ENCODE peak calls at places on chromosomes 13 and 19, in ten cellular contexts. C is CD4-positive, CD25-positive, alpha-beta regulatory T cell; I is body of pancreas; T is tibial nerve; D is thoracic aorta; X is uterus; H is endodermal cell; U is psoas muscle; J is aorta; K is tibial artery. A is an unnamed sample.

GRCh38 chr19:19525611-19526380 is 2.9 kb upstream of the YJEFN3 start:
- DNase-seq in C (no peak), I (no peak), T (no peak), D (no peak), X (no peak), H (no peak), U (no peak), J (no peak), K (no peak), A (no peak)

GRCh38 chr19:39737351-39737750 is 478 bp downstream of the CLC start:
- DNase-seq in C (peak), I (no peak), T (no peak), D (no peak), X (no peak), H (no peak), U (no peak), J (no peak), K (no peak), A (no peak)

GRCh38 chr19:14383898-14384669 is 2.8 kb downstream of the ADGRE5 start:
- DNase-seq in C (peak), I (peak), T (no peak), D (no peak), X (peak), H (no peak), U (no peak), J (no peak), K (peak), A (no peak)

GRCh38 chr13:106533940-106534843 is 1.3 kb downstream of the EFNB2 start:
- DNase-seq in C (peak), I (peak), T (no peak), D (no peak), X (peak), H (peak), U (peak), J (peak), K (peak), A (no peak)

GRCh38 chr13:42394361-42395065 is 122.6 kb downstream of the AKAP11 start:
- DNase-seq in C (peak), I (no peak), T (no peak), D (no peak), X (no peak), H (no peak), U (no peak), J (no peak), K (no peak), A (peak)

GRCh38 chr19:46821512-46822359 is 28.9 kb downstream of the AP2S1 start:
- DNase-seq in C (peak), I (no peak), T (no peak), D (no peak), X (no peak), H (peak), U (no peak), J (no peak), K (no peak), A (peak)

GRCh38 chr13:106104281-106104901 is 431.1 kb downstream of the EFNB2 start:
- DNase-seq in C (no peak), I (no peak), T (no peak), D (no peak), X (no peak), H (no peak), U (no peak), J (no peak), K (no peak), A (no peak)

GRCh38 chr19:29467824-29468401 is 57.9 kb upstream of the VSTM2B start:
- DNase-seq in C (peak), I (no peak), T (no peak), D (no peak), X (no peak), H (peak), U (no peak), J (no peak), K (no peak), A (peak)

GRCh38 chr13:32986552-32986951 is 29.7 kb upstream of the KL start:
- DNase-seq in C (no peak), I (no peak), T (no peak), D (no peak), X (no peak), H (no peak), U (no peak), J (no peak), K (peak), A (no peak)

GRCh38 chr19:33279430-33280350 is 22.6 kb downstream of the CEBPA start:
- DNase-seq in C (no peak), I (no peak), T (no peak), D (no peak), X (no peak), H (no peak), U (no peak), J (no peak), K (no peak), A (no peak)

GRCh38 chr13:109744512-109745051 is 41.8 kb downstream of the IRS2 start:
- DNase-seq in C (no peak), I (peak), T (no peak), D (no peak), X (peak), H (peak), U (peak), J (no peak), K (no peak), A (no peak)

DNA sequence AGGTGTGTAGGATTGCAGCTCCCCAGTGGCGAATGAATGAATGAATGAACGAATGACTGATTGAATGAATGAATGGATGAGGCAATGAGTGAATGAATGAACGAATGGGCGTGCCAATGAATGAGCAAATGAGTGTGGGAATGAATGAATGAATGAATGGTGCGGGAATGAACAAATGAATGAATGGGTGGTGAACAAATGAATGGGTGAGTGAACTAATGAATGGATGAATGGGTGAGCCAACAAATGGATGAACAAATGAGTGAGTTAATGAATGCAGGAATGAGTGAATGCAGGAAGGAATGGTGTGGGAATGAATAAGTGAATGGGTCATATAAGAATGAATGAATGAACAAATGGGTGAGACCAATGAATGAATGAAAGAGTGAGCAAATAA is 14.7 kb downstream of the ANKRD24 start:
- DNase-seq in C (no peak), I (no peak), T (no peak), D (no peak), X (no peak), H (no peak), U (no peak), J (no peak), K (no peak), A (no peak)
- H3K4me3 ChIP-seq in C (no peak), I (no peak), T (no peak), D (no peak), X (no peak), H (no peak), U (no peak), J (no peak), K (no peak), A (no peak)

GRCh38 chr19:15551183-15552004 is 43.1 kb downstream of the CYP4F22 start:
- DNase-seq in C (peak), I (peak), T (no peak), D (no peak), X (peak), H (peak), U (no peak), J (peak), K (no peak), A (peak)
- H3K4me3 ChIP-seq in C (peak), I (no peak), T (no peak), D (peak), X (peak), H (no peak), U (peak), J (no peak), K (peak), A (peak)

GRCh38 chr19:11887618-11888531 is at the start of gene ZNF69:
- DNase-seq in C (peak), I (peak), T (peak), D (peak), X (peak), H (peak), U (peak), J (peak), K (peak), A (no peak)

GRCh38 chr19:11887247-11887617 is 350 bp upstream of the ZNF69 start:
- DNase-seq in C (no peak), I (no peak), T (no peak), D (no peak), X (no peak), H (no peak), U (no peak), J (no peak), K (no peak), A (no peak)

GRCh38 chr19:11894851-11895250 is 7.3 kb downstream of the ZNF69 start:
- DNase-seq in C (no peak), I (no peak), T (no peak), D (no peak), X (no peak), H (no peak), U (no peak), J (no peak), K (no peak), A (no peak)

GRCh38 chr19:11890634-11891033 is 3.1 kb downstream of the ZNF69 start:
- DNase-seq in C (no peak), I (no peak), T (no peak), D (no peak), X (no peak), H (no peak), U (no peak), J (no peak), K (no peak), A (no peak)
- H3K4me3 ChIP-seq in C (no peak), I (no peak), T (no peak), D (no peak), X (no peak), H (peak), U (no peak), J (no peak), K (no peak), A (no peak)

DNA sequence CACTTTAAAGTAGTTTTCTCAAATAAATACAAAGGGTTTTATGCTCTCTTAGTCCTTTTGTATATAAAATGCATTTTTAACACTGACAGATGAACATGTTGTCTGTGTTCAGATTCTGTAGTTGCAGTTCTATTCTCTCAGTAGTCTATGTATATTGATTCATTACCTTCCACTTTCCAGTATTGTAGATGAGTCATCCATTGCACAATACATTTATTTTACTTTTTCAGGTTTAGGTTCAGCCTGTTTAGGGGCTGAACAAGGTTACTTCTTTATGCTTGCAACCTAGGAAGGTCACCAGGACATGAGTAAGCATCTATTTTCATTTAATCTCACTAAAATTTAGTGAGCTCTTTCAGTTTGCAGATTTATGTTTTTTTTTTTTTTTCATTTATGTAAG is 173.6 kb downstream of the NALCN start:
- DNase-seq in C (no peak), I (no peak), T (no peak), D (no peak), X (no peak), H (no peak), U (no peak), J (no peak), K (no peak), A (no peak)
- H3K4me3 ChIP-seq in C (no peak), I (no peak), T (no peak), D (no peak), X (no peak), H (no peak), U (no peak), J (no peak), K (no peak), A (no peak)

GRCh38 chr13:114043421-114044053 is 69.7 kb upstream of the C13orf46 start:
- DNase-seq in C (peak), I (peak), T (peak), D (no peak), X (peak), H (peak), U (peak), J (no peak), K (peak), A (peak)
- H3K4me3 ChIP-seq in C (no peak), I (no peak), T (no peak), D (no peak), X (no peak), H (no peak), U (no peak), J (no peak), K (no peak), A (no peak)

DNA sequence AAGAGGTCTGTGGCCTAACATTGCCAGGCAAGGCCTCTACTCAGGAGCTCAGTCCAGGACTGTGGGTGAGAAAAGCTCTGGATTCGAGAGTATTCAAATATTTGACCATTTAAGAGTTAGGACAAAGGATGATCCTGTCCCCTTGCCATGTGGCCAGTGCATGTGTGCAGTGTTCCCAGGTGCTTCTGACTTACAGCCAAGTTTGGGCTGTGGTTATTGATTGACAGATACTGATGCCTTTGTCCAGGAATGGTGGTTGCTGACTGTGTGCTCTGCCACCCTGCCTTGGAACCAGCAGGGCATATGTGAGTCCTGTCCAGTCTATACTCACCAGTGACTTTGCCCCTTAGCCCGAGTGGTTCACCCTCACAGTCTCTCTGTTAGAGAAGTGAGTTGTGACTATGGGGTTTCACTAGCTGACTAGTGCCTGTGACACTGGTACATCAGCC is 51.9 kb downstream of the GARRE1 start:
- DNase-seq in C (no peak), I (peak), T (no peak), D (no peak), X (no peak), H (no peak), U (no peak), J (no peak), K (no peak), A (no peak)
- H3K4me3 ChIP-seq in C (no peak), I (no peak), T (no peak), D (no peak), X (no peak), H (no peak), U (no peak), J (no peak), K (no peak), A (no peak)

DNA sequence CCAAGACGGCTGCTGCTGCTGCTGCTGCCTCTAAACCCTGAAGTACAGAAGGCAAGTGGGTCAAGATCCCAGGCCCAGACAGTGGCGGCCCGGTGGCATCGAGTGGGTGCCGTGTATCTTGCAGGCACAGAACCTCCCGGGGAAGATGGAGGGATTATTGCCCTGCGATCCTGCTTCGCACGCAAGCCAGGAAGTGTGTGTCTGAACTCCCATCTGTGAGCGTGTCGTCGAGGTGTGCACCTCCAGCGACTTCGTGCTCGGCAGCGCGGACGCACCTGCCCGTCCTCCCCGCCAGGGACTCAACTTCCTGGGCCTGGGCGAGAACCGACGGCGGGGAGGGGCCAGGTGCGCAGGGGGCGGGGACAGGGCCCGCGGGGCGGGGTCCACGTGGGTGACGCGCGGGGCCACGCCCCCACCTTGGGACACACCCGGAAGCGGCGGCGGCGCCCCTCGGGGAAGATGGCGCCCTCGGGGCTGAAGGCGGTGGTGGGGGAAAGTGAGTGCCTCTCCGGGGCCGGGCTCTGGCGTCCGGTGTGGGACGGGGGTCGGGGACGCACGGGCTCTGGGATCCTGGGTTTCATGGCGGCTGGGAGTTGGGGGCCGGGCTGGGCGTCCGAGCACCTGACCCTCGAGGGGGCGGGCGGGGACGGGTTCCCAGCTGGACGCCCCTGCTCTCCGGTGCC is at the start of gene STXBP2:
- DNase-seq in C (peak), I (peak), T (no peak), D (no peak), X (peak), H (peak), U (peak), J (peak), K (peak), A (peak)
- H3K4me3 ChIP-seq in C (peak), I (peak), T (peak), D (peak), X (peak), H (peak), U (peak), J (no peak), K (peak), A (peak)

GRCh38 chr13:29924951-29925350 is 74.5 kb upstream of the UBL3 start:
- DNase-seq in C (no peak), I (peak), T (no peak), D (no peak), X (no peak), H (no peak), U (no peak), J (no peak), K (no peak), A (no peak)
- H3K4me3 ChIP-seq in C (no peak), I (no peak), T (no peak), D (no peak), X (no peak), H (no peak), U (no peak), J (no peak), K (no peak), A (no peak)

DNA sequence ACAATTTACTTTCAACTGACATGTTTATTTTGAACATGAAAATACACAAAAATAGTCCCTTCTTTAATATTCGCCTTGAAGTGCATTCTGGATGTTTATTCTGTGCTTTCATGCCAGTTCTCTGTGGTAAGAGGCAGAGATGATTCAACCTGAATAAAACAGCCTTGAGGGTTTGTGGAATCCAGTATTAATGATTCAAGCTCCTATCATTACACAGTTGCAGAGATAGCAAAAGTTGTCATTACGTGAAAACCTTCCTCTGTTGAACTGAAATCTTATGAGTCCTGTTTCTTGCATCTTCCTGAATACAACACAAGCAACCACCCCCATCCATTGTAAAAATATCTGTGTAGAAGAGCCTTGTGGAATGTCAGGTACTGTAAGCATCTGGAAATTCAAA is 142.3 kb upstream of the HTR2A start:
- DNase-seq in C (no peak), I (no peak), T (no peak), D (no peak), X (no peak), H (no peak), U (no peak), J (no peak), K (no peak), A (no peak)
- H3K4me3 ChIP-seq in C (no peak), I (no peak), T (no peak), D (no peak), X (no peak), H (no peak), U (no peak), J (no peak), K (no peak), A (no peak)

GRCh38 chr13:40390290-40391008 is 276.0 kb downstream of the FOXO1 start:
- DNase-seq in C (peak), I (no peak), T (no peak), D (no peak), X (no peak), H (no peak), U (no peak), J (no peak), K (no peak), A (peak)
- H3K4me3 ChIP-seq in C (no peak), I (no peak), T (no peak), D (no peak), X (no peak), H (no peak), U (no peak), J (no peak), K (no peak), A (no peak)